ENCODE peak calls at places on chromosome 12, in four cellular contexts. One of them, this sample, is unnamed.
A peak's percentile ranks its signal among the peaks of the same experiment; 100 is the strongest.

GRCh38 chr12:42326466-42327226 is 679 bp downstream of the PPHLN1 start:
- DNase-seq in right lobe of liver: no peak
- DNase-seq in fibroblast of lung: peak; percentile 84
- DNase-seq in A673: peak; percentile 14
- DNase-seq in this sample: no peak

GRCh38 chr12:1741154-1741949 is 50.5 kb downstream of the ADIPOR2 start:
- DNase-seq in right lobe of liver: no peak
- DNase-seq in fibroblast of lung: peak; percentile 58
- DNase-seq in A673: no peak
- DNase-seq in this sample: no peak

GRCh38 chr12:94710933-94711332 is 60.6 kb upstream of the TMCC3 start:
- DNase-seq in right lobe of liver: no peak
- DNase-seq in fibroblast of lung: peak; percentile 4
- DNase-seq in A673: peak; percentile 43
- DNase-seq in this sample: no peak

GRCh38 chr12:13976028-13976584 is 5.3 kb downstream of the GRIN2B start:
- DNase-seq in right lobe of liver: no peak
- DNase-seq in fibroblast of lung: no peak
- DNase-seq in A673: peak; percentile 9
- DNase-seq in this sample: no peak

GRCh38 chr12:41011939-41012338 is 176.2 kb upstream of the PDZRN4 start:
- DNase-seq in right lobe of liver: no peak
- DNase-seq in fibroblast of lung: no peak
- DNase-seq in A673: peak; percentile 10
- DNase-seq in this sample: no peak

GRCh38 chr12:46516238-46516932 is 143.8 kb upstream of the SLC38A2 start:
- DNase-seq in right lobe of liver: no peak
- DNase-seq in fibroblast of lung: no peak
- DNase-seq in A673: no peak
- DNase-seq in this sample: no peak

GRCh38 chr12:44143170-44143569 is 307.3 kb downstream of the TMEM117 start:
- DNase-seq in right lobe of liver: no peak
- DNase-seq in fibroblast of lung: no peak
- DNase-seq in A673: no peak
- DNase-seq in this sample: no peak

GRCh38 chr12:85005615-85006014 is 30.5 kb downstream of the TSPAN19 start:
- DNase-seq in right lobe of liver: no peak
- DNase-seq in fibroblast of lung: no peak
- DNase-seq in A673: no peak
- DNase-seq in this sample: no peak

GRCh38 chr12:116393859-116394650 is 116.6 kb upstream of the MED13L start:
- DNase-seq in right lobe of liver: peak; percentile 18
- DNase-seq in fibroblast of lung: no peak
- DNase-seq in A673: no peak
- DNase-seq in this sample: no peak

GRCh38 chr12:119686355-119686754 is 18.4 kb downstream of the PRKAB1 start:
- DNase-seq in right lobe of liver: peak; percentile 75
- DNase-seq in fibroblast of lung: no peak
- DNase-seq in A673: no peak
- DNase-seq in this sample: no peak

GRCh38 chr12:105942316-105942715 is 196.4 kb downstream of the NUAK1 start:
- DNase-seq in right lobe of liver: no peak
- DNase-seq in fibroblast of lung: no peak
- DNase-seq in A673: no peak
- DNase-seq in this sample: no peak

GRCh38 chr12:70719672-70720420 is 82.6 kb upstream of the PTPRB start:
- DNase-seq in right lobe of liver: no peak
- DNase-seq in fibroblast of lung: peak; percentile 53
- DNase-seq in A673: peak; percentile 58
- DNase-seq in this sample: peak; percentile 67

GRCh38 chr12:55972045-55972843 is 1.6 kb upstream of the RAB5B start:
- DNase-seq in right lobe of liver: no peak
- DNase-seq in fibroblast of lung: peak; percentile 73
- DNase-seq in A673: no peak
- DNase-seq in this sample: no peak

DNA sequence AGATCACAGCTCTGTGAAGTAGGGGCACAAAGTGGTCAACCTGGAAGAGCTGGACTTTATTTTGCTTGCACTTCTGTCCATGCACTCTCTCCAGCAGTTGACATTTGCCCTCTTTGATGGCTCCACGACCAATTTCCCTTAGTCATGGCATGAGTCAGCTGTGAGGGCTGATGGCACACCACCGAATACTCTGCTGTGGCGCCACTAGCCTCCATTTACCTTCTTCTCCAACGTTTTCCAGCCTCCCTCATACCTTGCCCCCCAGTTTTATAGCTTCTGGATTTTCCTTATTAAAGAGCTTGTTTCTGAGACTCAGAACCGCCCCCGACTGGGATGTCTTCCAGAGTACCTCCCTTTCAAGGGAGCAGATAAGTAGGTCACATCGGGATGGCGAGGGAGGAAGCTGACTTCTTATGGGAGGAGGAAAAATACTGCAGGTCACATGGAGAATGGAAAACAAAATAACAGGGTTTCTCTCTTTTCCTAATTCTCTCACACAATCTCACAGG is 17.6 kb downstream of the NINJ2 start:
- DNase-seq in right lobe of liver: peak; percentile 64
- DNase-seq in fibroblast of lung: peak; percentile 64
- DNase-seq in A673: no peak
- DNase-seq in this sample: no peak
- H3K4me1 ChIP-seq in right lobe of liver: peaks cover 30% of the 10 kb centered on the region
- H3K4me1 ChIP-seq in fibroblast of lung: peaks cover 22% of the 10 kb centered on the region
- H3K4me1 ChIP-seq in A673: peaks cover 9% of the 10 kb centered on the region
- H3K4me1 ChIP-seq in this sample: peaks cover 41% of the 10 kb centered on the region

DNA sequence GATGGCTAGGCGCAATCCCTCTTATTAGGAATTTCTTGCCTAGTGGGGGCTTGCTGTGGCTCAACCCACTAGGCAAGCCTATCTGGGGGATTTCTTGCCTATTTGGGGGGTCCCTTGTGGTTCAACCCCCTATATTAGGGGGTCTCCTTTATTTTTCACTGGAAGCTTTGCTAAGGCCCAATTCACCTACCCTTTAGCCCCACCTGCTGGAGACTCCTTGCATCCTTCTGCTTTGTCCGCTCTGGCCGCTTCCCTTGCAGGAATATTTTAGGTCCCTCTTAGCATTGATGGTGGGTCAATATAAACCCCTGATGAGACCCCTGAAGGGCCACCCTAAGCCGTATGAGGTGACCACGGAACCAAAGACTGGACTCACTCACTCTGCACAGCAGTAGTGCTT is 1552.1 kb downstream of the AACS start:
- DNase-seq in right lobe of liver: no peak
- DNase-seq in fibroblast of lung: no peak
- DNase-seq in A673: peak; percentile 55
- DNase-seq in this sample: no peak
- TF ChIP-seq CTCF in right lobe of liver: peak; percentile 65
- TF ChIP-seq CTCF in fibroblast of lung: peak; percentile 6
- TF ChIP-seq CTCF in A673: peak; percentile 74
- TF ChIP-seq CTCF in this sample: peak; percentile 31

GRCh38 chr12:53224268-53224896 is 7.6 kb downstream of the RARG start:
- DNase-seq in right lobe of liver: no peak
- DNase-seq in fibroblast of lung: no peak
- DNase-seq in A673: peak; percentile 50
- DNase-seq in this sample: no peak
- H3K4me1 ChIP-seq in right lobe of liver: no peaks in the 10 kb centered on the region
- H3K4me1 ChIP-seq in fibroblast of lung: peaks cover 30% of the 10 kb centered on the region
- H3K4me1 ChIP-seq in A673: peaks cover 42% of the 10 kb centered on the region
- H3K4me1 ChIP-seq in this sample: peaks cover 38% of the 10 kb centered on the region

DNA sequence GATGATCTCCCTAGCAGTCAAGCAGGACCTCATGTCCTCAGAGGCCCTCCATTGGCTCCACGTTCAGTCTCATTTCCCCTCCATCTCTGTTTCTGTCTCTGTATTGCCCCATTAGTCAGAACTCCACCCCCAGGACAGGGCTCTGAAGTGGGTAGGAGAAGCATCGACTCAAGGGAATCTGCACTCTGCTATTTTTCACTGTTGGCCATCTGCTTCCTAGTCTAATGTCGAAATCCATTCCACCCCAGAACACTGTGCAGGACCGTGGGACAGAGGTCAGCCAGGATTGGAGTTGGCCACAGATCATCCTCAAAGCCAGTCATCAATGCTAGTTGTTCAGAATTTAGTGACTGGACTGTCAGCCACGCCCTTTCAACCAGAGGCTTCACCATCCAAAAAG is 10.1 kb downstream of the KRT77 start:
- DNase-seq in right lobe of liver: no peak
- DNase-seq in fibroblast of lung: no peak
- DNase-seq in A673: no peak
- DNase-seq in this sample: no peak
- TF ChIP-seq CTCF in right lobe of liver: no peak
- TF ChIP-seq CTCF in fibroblast of lung: no peak
- TF ChIP-seq CTCF in A673: no peak
- TF ChIP-seq CTCF in this sample: no peak

GRCh38 chr12:47710283-47710682 is 4.5 kb upstream of the RPAP3 start:
- DNase-seq in right lobe of liver: no peak
- DNase-seq in fibroblast of lung: no peak
- DNase-seq in A673: no peak
- DNase-seq in this sample: no peak

GRCh38 chr12:47709277-47710048 is 3.6 kb upstream of the RPAP3 start:
- DNase-seq in right lobe of liver: no peak
- DNase-seq in fibroblast of lung: no peak
- DNase-seq in A673: no peak
- DNase-seq in this sample: no peak

GRCh38 chr12:47707355-47707754 is 1.5 kb upstream of the RPAP3 start:
- DNase-seq in right lobe of liver: no peak
- DNase-seq in fibroblast of lung: no peak
- DNase-seq in A673: no peak
- DNase-seq in this sample: no peak

GRCh38 chr12:47705571-47706425 is at the start of gene RPAP3:
- DNase-seq in right lobe of liver: peak; percentile 97
- DNase-seq in fibroblast of lung: peak; percentile 91
- DNase-seq in A673: peak; percentile 97
- DNase-seq in this sample: peak; percentile 99

DNA sequence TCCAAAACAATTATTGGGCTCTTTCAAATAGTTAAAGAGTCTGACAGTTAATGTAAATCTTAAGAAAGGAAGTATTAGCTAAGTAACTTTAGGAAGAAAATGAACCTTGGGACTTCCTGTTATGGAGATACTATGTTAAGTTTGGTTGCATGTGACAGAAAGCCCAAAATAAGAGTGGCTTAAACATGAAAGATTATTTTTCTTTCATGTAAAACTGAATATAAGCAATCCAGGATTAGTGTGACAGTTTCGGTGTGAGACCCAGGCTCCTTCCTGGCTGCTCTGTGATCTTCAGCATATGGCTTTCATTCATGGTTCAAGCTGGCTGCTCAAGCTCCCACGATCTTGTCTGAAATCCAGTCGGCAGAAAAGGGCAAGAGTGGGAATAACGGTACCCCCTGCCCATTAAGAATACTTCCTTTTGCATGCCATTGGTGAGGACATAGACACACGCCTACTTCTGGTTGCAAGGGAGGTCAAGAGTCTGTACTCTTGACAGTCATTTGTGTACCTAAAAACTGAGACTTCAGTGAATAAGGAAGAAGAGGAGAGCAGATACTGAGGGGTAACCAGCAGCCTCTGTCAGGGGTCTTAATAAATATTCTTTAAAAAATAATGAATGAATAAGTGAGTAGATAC is 2.2 kb upstream of the RPAP3 start:
- DNase-seq in right lobe of liver: no peak
- DNase-seq in fibroblast of lung: no peak
- DNase-seq in A673: no peak
- DNase-seq in this sample: no peak
- H3K4me1 ChIP-seq in right lobe of liver: peaks cover 5% of the 10 kb centered on the region
- H3K4me1 ChIP-seq in fibroblast of lung: no peaks in the 10 kb centered on the region
- H3K4me1 ChIP-seq in A673: peaks cover 8% of the 10 kb centered on the region
- H3K4me1 ChIP-seq in this sample: peaks cover 35% of the 10 kb centered on the region

GRCh38 chr12:57005980-57006808 is at the start of gene ZBTB39:
- DNase-seq in right lobe of liver: peak; percentile 68
- DNase-seq in fibroblast of lung: peak; percentile 51
- DNase-seq in A673: peak; percentile 85
- DNase-seq in this sample: peak; percentile 83
- TF ChIP-seq CTCF in right lobe of liver: peak; percentile 78
- TF ChIP-seq CTCF in fibroblast of lung: peak; percentile 5
- TF ChIP-seq CTCF in A673: peak; percentile 65
- TF ChIP-seq CTCF in this sample: peak; percentile 56

GRCh38 chr12:32901553-32901952 is 5.0 kb upstream of the PKP2 start:
- DNase-seq in right lobe of liver: no peak
- DNase-seq in fibroblast of lung: peak; percentile 54
- DNase-seq in A673: no peak
- DNase-seq in this sample: no peak
- H3K4me1 ChIP-seq in right lobe of liver: peaks cover 20% of the 10 kb centered on the region
- H3K4me1 ChIP-seq in fibroblast of lung: no peaks in the 10 kb centered on the region
- H3K4me1 ChIP-seq in A673: no peaks in the 10 kb centered on the region
- H3K4me1 ChIP-seq in this sample: peaks cover 5% of the 10 kb centered on the region